ENCODE peak calls at places on chromosome 2, in five cellular contexts. One of them, this sample, is unnamed.

GRCh38 chr2:27264753-27265535 is 2.1 kb upstream of the SLC30A3 start:
- DNase-seq in GM12865: peak; percentile 74
- DNase-seq in activated CD4-positive, alpha-beta T cell treated with anti-CD3 and anti-CD28 coated beads for 1 hour: peak; percentile 50
- DNase-seq in lower lobe of right lung: peak; percentile 72
- DNase-seq in pulmonary artery endothelial cell: no peak
- DNase-seq in this sample: peak; percentile 84

GRCh38 chr2:50850290-50850969 is 181.5 kb downstream of the NRXN1 start:
- DNase-seq in GM12865: no peak
- DNase-seq in activated CD4-positive, alpha-beta T cell treated with anti-CD3 and anti-CD28 coated beads for 1 hour: no peak
- DNase-seq in lower lobe of right lung: no peak
- DNase-seq in pulmonary artery endothelial cell: no peak
- DNase-seq in this sample: no peak

GRCh38 chr2:100891911-100892642 is 72.1 kb downstream of the NPAS2 start:
- DNase-seq in GM12865: no peak
- DNase-seq in activated CD4-positive, alpha-beta T cell treated with anti-CD3 and anti-CD28 coated beads for 1 hour: no peak
- DNase-seq in lower lobe of right lung: no peak
- DNase-seq in pulmonary artery endothelial cell: no peak
- DNase-seq in this sample: no peak

GRCh38 chr2:95023222-95023597 is 2.3 kb upstream of the MAL start:
- DNase-seq in GM12865: peak; percentile 76
- DNase-seq in activated CD4-positive, alpha-beta T cell treated with anti-CD3 and anti-CD28 coated beads for 1 hour: peak; percentile 43
- DNase-seq in lower lobe of right lung: no peak
- DNase-seq in pulmonary artery endothelial cell: no peak
- DNase-seq in this sample: no peak

GRCh38 chr2:152161598-152161997 is 14.0 kb downstream of the STAM2 start:
- DNase-seq in GM12865: no peak
- DNase-seq in activated CD4-positive, alpha-beta T cell treated with anti-CD3 and anti-CD28 coated beads for 1 hour: no peak
- DNase-seq in lower lobe of right lung: no peak
- DNase-seq in pulmonary artery endothelial cell: no peak
- DNase-seq in this sample: no peak

GRCh38 chr2:191539068-191539467 is 138.9 kb upstream of the NABP1 start:
- DNase-seq in GM12865: peak; percentile 12
- DNase-seq in activated CD4-positive, alpha-beta T cell treated with anti-CD3 and anti-CD28 coated beads for 1 hour: no peak
- DNase-seq in lower lobe of right lung: no peak
- DNase-seq in pulmonary artery endothelial cell: no peak
- DNase-seq in this sample: no peak

GRCh38 chr2:192029089-192029488 is 165.6 kb downstream of the TMEFF2 start:
- DNase-seq in GM12865: peak; percentile 58
- DNase-seq in activated CD4-positive, alpha-beta T cell treated with anti-CD3 and anti-CD28 coated beads for 1 hour: no peak
- DNase-seq in lower lobe of right lung: no peak
- DNase-seq in pulmonary artery endothelial cell: no peak
- DNase-seq in this sample: no peak

GRCh38 chr2:95297088-95297487 is at the start of gene KCNIP3:
- DNase-seq in GM12865: no peak
- DNase-seq in activated CD4-positive, alpha-beta T cell treated with anti-CD3 and anti-CD28 coated beads for 1 hour: no peak
- DNase-seq in lower lobe of right lung: no peak
- DNase-seq in pulmonary artery endothelial cell: no peak
- DNase-seq in this sample: no peak

GRCh38 chr2:121710470-121711170 is 26.1 kb downstream of the NIFK start:
- DNase-seq in GM12865: no peak
- DNase-seq in activated CD4-positive, alpha-beta T cell treated with anti-CD3 and anti-CD28 coated beads for 1 hour: no peak
- DNase-seq in lower lobe of right lung: no peak
- DNase-seq in pulmonary artery endothelial cell: no peak
- DNase-seq in this sample: no peak